ENCODE peak calls at places on chromosomes 4 and X, in four cellular contexts. One of them, this sample, is unnamed.

GRCh38 chr4:105208556-105208955 is 61.9 kb downstream of the TET2 start:
- DNase-seq in GF-D8: no peak
- DNase-seq in SK-MEL-5: no peak
- DNase-seq in B cell: no peak
- DNase-seq in this sample: no peak

GRCh38 chr4:124306352-124306751 is 406.2 kb downstream of the ANKRD50 start:
- DNase-seq in SK-MEL-5: no peak
- DNase-seq in B cell: no peak
- DNase-seq in GF-D8: no peak
- DNase-seq in this sample: no peak

GRCh38 chr4:24963277-24963676 is 50.4 kb upstream of the CCDC149 start:
- DNase-seq in B cell: no peak
- DNase-seq in SK-MEL-5: no peak
- DNase-seq in GF-D8: no peak
- DNase-seq in this sample: no peak

GRCh38 chr4:86367577-86367976 is 7.7 kb upstream of the MAPK10 start:
- DNase-seq in SK-MEL-5: no peak
- DNase-seq in B cell: no peak
- DNase-seq in GF-D8: no peak
- DNase-seq in this sample: no peak

GRCh38 chrX:150146271-150146888 is 208.1 kb upstream of the EOLA2 start:
- DNase-seq in B cell: no peak
- DNase-seq in SK-MEL-5: no peak
- DNase-seq in GF-D8: no peak
- DNase-seq in this sample: no peak

GRCh38 chr4:111681270-111681669 is 464.0 kb upstream of the FAM241A start:
- DNase-seq in SK-MEL-5: no peak
- DNase-seq in GF-D8: no peak
- DNase-seq in B cell: no peak
- DNase-seq in this sample: no peak

GRCh38 chrX:154486396-154487207 is at the start of gene UBL4A:
- DNase-seq in GF-D8: no peak
- DNase-seq in B cell: peak; percentile 95
- DNase-seq in SK-MEL-5: peak; percentile 41
- DNase-seq in this sample: peak; percentile 77

GRCh38 chrX:17638731-17639130 is 98.6 kb upstream of the SCML1 start:
- DNase-seq in GF-D8: no peak
- DNase-seq in B cell: no peak
- DNase-seq in SK-MEL-5: no peak
- DNase-seq in this sample: no peak

GRCh38 chr4:5959221-5959982 is 58.8 kb downstream of the C4orf50 start:
- DNase-seq in GF-D8: no peak
- DNase-seq in SK-MEL-5: no peak
- DNase-seq in B cell: no peak
- DNase-seq in this sample: no peak